ENCODE peak calls at places on chromosomes 11 and 22, in five cellular contexts. K is B cell, O is NCI-H1092 treated with DMSO at 0.1 percent for 48 hours, E is cardiac fibroblast, G is epithelial cell of esophagus. C is an unnamed sample.

GRCh38 chr11:35998651-35999050 is 54.8 kb downstream of the LDLRAD3 start:
- DNase-seq in E (no peak), K (no peak), G (no peak), O (no peak), C (no peak)

GRCh38 chr11:78841451-78842060 is 266.9 kb upstream of the NARS2 start:
- DNase-seq in O (peak; percentile 12), K (no peak), E (peak; percentile 15), G (peak; percentile 67), C (no peak)

GRCh38 chr22:38261478-38261803 is 11.4 kb downstream of the TMEM184B start:
- DNase-seq in O (no peak), E (peak; percentile 24), K (no peak), G (no peak), C (no peak)

GRCh38 chr22:31148953-31149627 is 8.8 kb upstream of the PLA2G3 start:
- DNase-seq in G (peak; percentile 75), O (peak; percentile 72), K (peak; percentile 52), E (peak; percentile 84), C (no peak)

GRCh38 chr11:92880391-92880790 is 89.1 kb upstream of the MTNR1B start:
- DNase-seq in O (no peak), E (no peak), K (no peak), G (no peak), C (no peak)

GRCh38 chr22:22342697-22343602 is 98.4 kb downstream of the VPREB1 start:
- DNase-seq in E (peak; percentile 29), O (peak; percentile 15), K (peak; percentile 71), G (peak; percentile 94), C (peak; percentile 55)

GRCh38 chr11:22193348-22194051 is 615 bp downstream of the ANO5 start:
- DNase-seq in G (no peak), E (no peak), O (peak; percentile 72), K (no peak), C (no peak)

GRCh38 chr11:113664069-113664980 is 41.8 kb downstream of the TMPRSS5 start:
- DNase-seq in K (no peak), O (no peak), E (peak; percentile 64), G (peak; percentile 82), C (no peak)

GRCh38 chr22:44316393-44317162 is 3.8 kb upstream of the SHISAL1 start:
- DNase-seq in O (no peak), G (peak; percentile 47), K (no peak), E (no peak), C (no peak)

GRCh38 chr11:61851128-61851899 is 23.2 kb downstream of the FADS2 start:
- DNase-seq in E (no peak), G (no peak), O (no peak), K (no peak), C (no peak)

GRCh38 chr11:8273281-8273680 is 9.6 kb upstream of the LMO1 start:
- DNase-seq in E (peak; percentile 37), K (no peak), O (no peak), G (peak; percentile 49), C (no peak)

GRCh38 chr11:34631737-34632104 is 10.8 kb downstream of the EHF start:
- DNase-seq in K (no peak), E (no peak), O (peak; percentile 97), G (no peak), C (no peak)

GRCh38 chr11:81967242-81967641 is 766.4 kb downstream of the FAM181B start:
- DNase-seq in G (no peak), O (no peak), K (no peak), E (peak; percentile 9), C (no peak)

C was measured in effector memory CD8-positive, alpha-beta T cell.